ENCODE peak calls at places on chromosomes 16 and 17, in nine cellular contexts. U is gastrocnemius medialis, Q is right lobe of liver, V is A549, G is IMR-90, F is uterus, Z is stomach, N is H1, I is heart left ventricle. W is an unnamed sample.

GRCh38 chr17:47816111-47816735 is 5.4 kb downstream of the OSBPL7 start:
- DNase-seq in V (no peak), F (no peak), U (no peak), N (no peak), I (no peak), Z (no peak), G (no peak), Q (no peak), W (no peak)

GRCh38 chr16:4936181-4936990 is 562 bp downstream of the PPL start:
- DNase-seq in F (no peak), Z (peak), V (no peak), G (no peak), N (no peak), U (peak), I (peak), Q (peak), W (no peak)

GRCh38 chr16:88581033-88581432 is 10.8 kb downstream of the ZC3H18 start:
- DNase-seq in Z (no peak), F (no peak), U (no peak), I (no peak), G (no peak), Q (no peak), V (no peak), N (no peak), W (no peak)

GRCh38 chr17:30291571-30292489 is at the start of gene BLMH:
- DNase-seq in V (peak), F (peak), N (peak), Q (peak), G (peak), I (peak), U (peak), Z (peak), W (peak)

GRCh38 chr17:16918443-16918842 is 53.5 kb downstream of the TNFRSF13B start:
- DNase-seq in V (no peak), Z (peak), Q (no peak), I (no peak), U (no peak), F (no peak), N (no peak), G (no peak), W (no peak)

GRCh38 chr17:29595943-29596774 is 3.2 kb downstream of the ANKRD13B start:
- DNase-seq in Q (no peak), Z (no peak), V (no peak), U (no peak), I (peak), N (no peak), F (peak), G (no peak), W (no peak)

GRCh38 chr16:23081675-23082119 is 67.6 kb downstream of the USP31 start:
- DNase-seq in F (peak), Q (no peak), U (no peak), V (peak), I (no peak), Z (no peak), N (no peak), G (peak), W (no peak)

GRCh38 chr17:46818319-46818928 is at the start of gene WNT3:
- DNase-seq in G (no peak), F (no peak), V (no peak), U (no peak), Z (no peak), N (no peak), I (no peak), Q (no peak), W (no peak)

GRCh38 chr17:29591737-29592624 is 951 bp upstream of the ANKRD13B start:
- DNase-seq in G (peak), N (no peak), I (peak), V (peak), Z (peak), F (peak), Q (peak), U (peak), W (peak)

GRCh38 chr16:56199164-56199563 is 7.9 kb downstream of the GNAO1 start:
- DNase-seq in I (no peak), U (no peak), Q (no peak), Z (no peak), G (no peak), V (no peak), F (no peak), N (no peak), W (no peak)

GRCh38 chr17:17081304-17081940 is 39.2 kb downstream of the MPRIP start:
- DNase-seq in U (no peak), F (no peak), Z (no peak), G (no peak), N (no peak), I (peak), Q (peak), V (no peak), W (no peak)

GRCh38 chr17:75428775-75429469 is 23.4 kb upstream of the GRB2 start:
- DNase-seq in Q (no peak), F (peak), I (no peak), G (peak), Z (no peak), U (no peak), V (peak), N (no peak), W (no peak)

GRCh38 chr16:17439580-17439979 is 31.2 kb downstream of the XYLT1 start:
- DNase-seq in Z (no peak), I (no peak), G (no peak), Q (no peak), V (no peak), U (no peak), F (no peak), N (no peak), W (no peak)

GRCh38 chr17:57941384-57942370 is 13.5 kb downstream of the CUEDC1 start:
- DNase-seq in Q (no peak), U (no peak), F (no peak), I (no peak), G (no peak), N (no peak), V (no peak), Z (no peak), W (no peak)

GRCh38 chr16:86609115-86609514 is 30.8 kb downstream of the FOXL1 start:
- DNase-seq in N (no peak), Z (no peak), U (no peak), V (no peak), F (no peak), I (no peak), G (peak), Q (no peak), W (no peak)

GRCh38 chr16:72537684-72538083 is 365.7 kb upstream of the PMFBP1 start:
- DNase-seq in G (peak), F (no peak), V (no peak), Q (no peak), U (no peak), N (no peak), I (no peak), Z (no peak), W (no peak)

GRCh38 chr17:51258756-51259573 is 884 bp downstream of the MBTD1 start:
- DNase-seq in Z (no peak), I (peak), N (no peak), V (peak), Q (peak), F (peak), U (peak), G (no peak), W (no peak)

GRCh38 chr17:49223517-49224197 is 6.9 kb downstream of the PHOSPHO1 start:
- DNase-seq in Q (peak), V (peak), N (no peak), G (peak), Z (peak), I (peak), F (peak), U (no peak), W (peak)

GRCh38 chr16:79982356-79982755 is 381.8 kb upstream of the MAF start:
- DNase-seq in Z (no peak), Q (no peak), F (no peak), U (no peak), G (no peak), V (no peak), N (no peak), I (no peak), W (no peak)

GRCh38 chr16:69741951-69742904 is 12.5 kb downstream of the NOB1 start:
- DNase-seq in F (peak), N (no peak), U (peak), Z (peak), G (peak), Q (peak), I (peak), V (no peak), W (peak)

GRCh38 chr17:18198530-18198929 is 14.9 kb downstream of the ALKBH5 start:
- DNase-seq in U (no peak), Z (no peak), Q (no peak), N (no peak), V (no peak), F (no peak), I (no peak), G (no peak), W (no peak)

GRCh38 chr17:58079300-58080033 is 3.8 kb upstream of the DYNLL2 start:
- DNase-seq in N (no peak), F (no peak), U (no peak), Z (no peak), G (no peak), I (no peak), Q (no peak), V (no peak), W (no peak)

GRCh38 chr17:32881054-32881453 is 4.1 kb upstream of the MYO1D start:
- DNase-seq in Q (no peak), N (no peak), F (no peak), Z (no peak), I (no peak), G (no peak), V (no peak), U (no peak), W (no peak)

DNA sequence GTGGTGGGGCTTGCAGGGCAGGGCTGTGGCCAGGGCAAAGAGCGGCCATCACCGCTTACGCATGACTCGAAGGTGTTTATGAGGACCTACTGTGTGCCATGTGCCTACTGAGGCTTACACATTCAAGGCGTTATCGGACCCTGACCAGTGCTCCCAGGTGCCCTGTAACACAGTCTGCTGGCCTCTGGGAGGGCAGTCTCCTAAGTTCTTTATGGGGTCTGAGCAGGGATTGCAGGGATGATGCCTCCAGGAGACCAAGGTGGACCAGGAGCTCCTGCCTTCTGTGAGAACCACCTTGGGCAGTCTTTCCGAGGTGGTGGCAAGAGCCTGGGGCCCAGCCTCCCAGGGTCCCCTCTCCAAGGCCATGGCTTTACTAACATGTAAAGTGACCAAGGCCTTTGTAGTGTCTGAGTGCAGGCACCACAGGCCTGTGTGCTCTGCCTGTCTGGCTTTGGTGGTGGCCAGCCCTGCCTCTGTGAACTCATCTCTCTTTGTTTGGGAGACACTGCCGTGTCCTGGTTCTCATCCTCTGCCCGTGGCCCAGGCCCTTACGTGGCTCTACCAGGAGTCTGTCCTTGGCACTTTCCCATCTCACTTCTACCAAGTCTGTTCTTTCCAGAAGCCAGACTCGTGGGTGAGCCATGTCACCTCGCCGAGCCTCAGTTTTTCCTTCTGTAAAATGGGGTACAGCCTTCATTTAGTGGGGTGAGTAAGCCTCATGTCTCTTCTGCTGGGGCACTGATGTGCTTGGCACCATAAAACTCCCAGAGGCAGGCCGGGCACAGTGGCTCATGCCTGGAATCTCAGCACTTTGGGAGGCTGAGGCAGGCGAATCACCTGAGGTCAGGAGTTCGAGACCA is 3.4 kb upstream of the SYNGR2 start:
- DNase-seq in N (no peak), F (no peak), Q (no peak), Z (no peak), V (no peak), G (no peak), U (no peak), I (no peak), W (no peak)
- TF ChIP-seq CTCF in N (no peak), F (no peak), Q (no peak), Z (no peak), V (no peak), G (no peak), U (no peak), I (no peak), W (no peak)

DNA sequence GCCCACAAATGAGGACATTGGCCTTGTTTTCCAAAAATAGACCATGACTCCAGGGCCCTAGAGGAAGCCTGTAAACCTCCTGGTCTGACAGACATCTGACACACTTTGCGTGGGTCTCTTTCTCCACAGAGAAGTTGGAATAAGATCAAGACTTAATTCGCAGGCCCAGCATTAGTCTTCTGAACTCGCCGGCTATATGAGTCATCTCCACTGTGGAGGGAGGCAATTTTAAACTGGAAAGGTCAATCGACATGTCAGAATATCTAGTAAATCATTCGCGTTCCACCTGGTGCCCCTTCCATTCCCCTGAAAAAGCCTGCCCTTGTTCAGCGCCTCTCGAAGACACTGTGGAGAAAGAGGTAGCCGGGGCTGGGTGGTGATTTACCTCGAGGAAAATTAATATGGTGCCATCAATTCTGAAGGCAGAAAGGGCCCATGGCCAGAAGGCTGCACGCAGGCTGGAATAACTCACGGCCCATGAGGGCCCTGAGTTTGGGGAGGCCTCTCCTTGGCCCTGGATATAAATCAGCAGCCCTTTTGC is 140.2 kb downstream of the CLEC16A start:
- DNase-seq in F (peak), I (no peak), G (peak), N (no peak), Z (no peak), V (no peak), Q (no peak), U (peak), W (no peak)
- H3K27ac ChIP-seq in F (peak), I (no peak), G (peak), N (no peak), Z (no peak), V (no peak), Q (no peak), U (peak), W (no peak)

DNA sequence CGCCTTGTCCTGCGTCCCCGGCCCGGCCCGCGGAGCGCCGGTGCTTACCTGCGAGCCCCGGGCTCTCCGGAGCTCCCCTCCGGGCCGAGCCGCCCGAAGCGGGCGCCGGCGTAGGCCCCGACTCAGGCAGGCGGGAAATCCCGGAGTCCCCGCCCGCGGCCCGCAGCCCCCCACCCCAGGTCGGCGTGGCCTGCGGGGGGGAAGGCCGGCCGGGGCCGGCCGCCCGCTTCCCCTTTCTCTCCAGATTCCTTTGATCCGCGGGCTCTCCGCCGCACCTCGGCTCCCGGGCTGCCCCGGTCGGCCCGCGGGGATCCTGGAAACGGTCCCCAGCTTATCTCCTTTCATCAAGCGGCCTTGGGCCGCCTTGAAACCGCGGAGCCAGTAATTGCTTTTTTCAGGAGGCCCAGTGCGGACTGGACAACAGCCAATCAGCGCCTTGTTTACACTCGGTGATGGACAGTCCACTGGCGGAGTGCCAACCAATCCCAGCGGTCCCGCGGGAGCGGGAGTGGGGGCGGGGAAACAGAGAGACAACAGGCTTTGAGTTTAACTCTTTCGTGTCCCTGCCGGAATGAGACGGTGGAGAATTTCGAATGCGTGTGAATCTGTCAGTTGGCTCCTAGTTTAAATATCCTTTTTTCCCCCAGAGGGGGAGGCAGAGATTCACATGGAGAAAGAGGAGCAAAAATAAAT is 1.4 kb upstream of the BAHCC1 start:
- DNase-seq in N (peak), I (peak), Z (peak), U (peak), V (peak), Q (peak), G (peak), F (peak), W (peak)
- TF ChIP-seq POLR2A in N (no peak), I (peak), Z (no peak), U (peak), V (peak), Q (peak), G (no peak), F (peak), W (peak)

GRCh38 chr16:85460252-85460982 is 152.7 kb upstream of the GSE1 start:
- DNase-seq in N (no peak), Q (no peak), V (no peak), F (no peak), I (no peak), U (peak), G (no peak), Z (no peak), W (no peak)

GRCh38 chr16:85460983-85461813 is 151.9 kb upstream of the GSE1 start:
- DNase-seq in F (peak), G (peak), I (no peak), U (peak), V (peak), N (no peak), Z (no peak), Q (no peak), W (no peak)

GRCh38 chr16:85463228-85463611 is 149.9 kb upstream of the GSE1 start:
- DNase-seq in I (no peak), V (no peak), N (no peak), F (no peak), Q (no peak), U (no peak), Z (no peak), G (no peak), W (no peak)

GRCh38 chr16:85462405-85463227 is 150.5 kb upstream of the GSE1 start:
- DNase-seq in U (no peak), Q (no peak), N (no peak), Z (peak), F (peak), V (no peak), I (peak), G (no peak), W (no peak)

DNA sequence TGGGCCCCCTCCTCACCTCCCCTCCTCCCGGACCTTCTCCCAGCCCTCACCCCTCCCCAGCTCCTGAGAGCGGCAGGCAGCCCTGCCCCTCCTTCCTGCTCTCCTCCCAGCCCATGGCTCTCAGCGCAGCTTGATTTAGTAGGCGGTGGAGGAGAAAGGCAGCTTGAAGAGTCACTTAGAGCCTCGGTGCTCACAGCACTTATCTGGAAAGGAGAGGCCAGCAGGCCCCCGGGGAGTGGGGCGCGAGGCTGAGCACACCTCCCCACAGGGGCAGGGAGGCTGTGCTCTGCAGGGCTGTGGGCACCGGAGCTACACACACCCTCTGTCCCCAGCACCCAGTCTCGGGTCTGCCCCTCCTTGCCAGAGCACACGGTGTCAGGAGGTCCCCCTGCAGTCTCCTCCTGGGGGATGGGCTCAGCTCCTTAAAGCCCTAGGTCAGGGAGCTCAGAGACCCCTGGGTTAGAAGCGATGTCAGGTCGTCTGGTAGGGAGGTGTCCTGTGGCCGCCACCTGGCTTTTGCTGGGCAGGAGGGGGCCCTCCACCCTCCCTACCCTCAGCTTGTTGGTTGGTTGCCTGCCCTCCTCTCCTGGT is 151.2 kb upstream of the GSE1 start:
- DNase-seq in G (peak), N (no peak), Q (no peak), V (no peak), U (no peak), I (no peak), Z (no peak), F (peak), W (no peak)
- TF ChIP-seq CTCF in G (no peak), N (no peak), Q (no peak), V (no peak), U (no peak), I (no peak), Z (no peak), F (no peak), W (no peak)

GRCh38 chr16:47504599-47504998 is 43.5 kb downstream of the PHKB start:
- DNase-seq in I (no peak), F (no peak), Z (no peak), G (peak), N (no peak), V (no peak), U (no peak), Q (no peak), W (no peak)
- H3K27ac ChIP-seq in I (no peak), F (no peak), Z (no peak), G (no peak), N (no peak), V (no peak), U (no peak), Q (no peak), W (no peak)

DNA sequence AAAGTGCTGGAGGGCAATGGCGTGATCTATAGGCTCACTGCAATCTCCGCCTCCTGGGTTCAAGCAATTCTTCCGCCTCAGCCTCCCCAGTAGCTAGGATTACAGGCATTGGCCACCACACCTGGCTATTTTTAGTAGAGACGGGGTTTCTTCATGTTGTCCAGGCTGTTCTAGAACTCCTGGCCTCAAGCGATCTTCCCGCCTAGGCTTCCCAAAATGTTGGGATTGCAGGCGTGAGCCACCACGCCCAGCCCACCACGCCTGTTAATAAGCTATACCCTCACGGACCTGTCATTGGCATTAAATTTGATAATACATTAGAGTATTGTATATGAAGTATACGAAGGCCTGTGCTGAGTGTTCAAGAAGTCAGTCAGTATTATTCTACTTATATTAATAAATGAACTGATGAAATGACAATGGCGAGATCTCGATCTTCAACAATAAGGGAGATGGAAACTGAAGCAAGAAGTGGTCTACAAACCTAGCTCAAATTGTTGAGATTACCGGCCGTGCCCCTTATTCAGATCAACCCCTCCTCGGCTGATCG is 818 bp upstream of the BCAS3 start:
- DNase-seq in F (no peak), G (no peak), V (no peak), Q (no peak), N (no peak), I (peak), U (no peak), Z (no peak), W (no peak)
- TF ChIP-seq POLR2A in F (no peak), G (no peak), V (peak), Q (no peak), N (no peak), I (peak), U (peak), Z (no peak), W (peak)

W was measured in tibial nerve.